ENCODE peak calls at places on chromosomes 2 and 18, in eight cellular contexts. O is H1, F is K562, G is A549, U is HepG2, K is ovary, T is transverse colon, S is tibial nerve. E is an unnamed sample.

GRCh38 chr2:25029183-25029554 is 12.7 kb upstream of the EFR3B start:
- DNase-seq in U (no peak), S (no peak), F (no peak), O (no peak), G (no peak), K (no peak), T (no peak), E (no peak)

GRCh38 chr2:24199968-24200590 is 25.2 kb downstream of the FAM228A start:
- DNase-seq in T (no peak), K (no peak), G (no peak), U (no peak), F (no peak), S (no peak), O (no peak), E (no peak)

GRCh38 chr18:68791801-68792200 is 6.1 kb upstream of the CCDC102B start:
- DNase-seq in G (no peak), U (peak), S (no peak), T (no peak), O (no peak), K (no peak), F (no peak), E (no peak)

GRCh38 chr2:147696426-147696825 is 148.4 kb upstream of the ACVR2A start:
- DNase-seq in U (no peak), O (no peak), T (no peak), F (no peak), S (no peak), G (no peak), K (no peak), E (no peak)

GRCh38 chr18:45910405-45911023 is 56.6 kb downstream of the EPG5 start:
- DNase-seq in U (peak), F (peak), S (peak), O (peak), G (peak), T (peak), K (peak), E (no peak)

GRCh38 chr2:66865161-66865560 is 430.2 kb downstream of the MEIS1 start:
- DNase-seq in U (no peak), T (no peak), O (no peak), S (no peak), F (no peak), K (no peak), G (no peak), E (no peak)

GRCh38 chr2:44768438-44769236 is 172.9 kb upstream of the SIX3 start:
- DNase-seq in S (no peak), U (no peak), T (no peak), O (peak), K (no peak), F (no peak), G (no peak), E (no peak)

GRCh38 chr2:232779935-232780334 is 3.6 kb upstream of the KCNJ13 start:
- DNase-seq in G (no peak), T (no peak), O (no peak), K (no peak), S (no peak), U (no peak), F (no peak), E (no peak)

GRCh38 chr2:174007010-174007409 is 41.8 kb upstream of the SP3 start:
- DNase-seq in O (no peak), S (no peak), U (no peak), F (no peak), K (no peak), T (no peak), G (no peak), E (no peak)

GRCh38 chr2:63888490-63889402 is 47.0 kb downstream of the UGP2 start:
- DNase-seq in F (peak), T (peak), U (peak), S (peak), K (peak), G (peak), O (no peak), E (no peak)

GRCh38 chr2:6580982-6581381 is 284.7 kb downstream of the CMPK2 start:
- DNase-seq in S (no peak), T (no peak), U (no peak), K (no peak), O (no peak), G (no peak), F (no peak), E (no peak)

GRCh38 chr2:69428981-69429380 is 8.3 kb downstream of the NFU1 start:
- DNase-seq in K (no peak), T (no peak), G (no peak), F (no peak), U (no peak), O (peak), S (no peak), E (no peak)

GRCh38 chr2:237873382-237873781 is 14.0 kb downstream of the RAMP1 start:
- DNase-seq in O (no peak), K (no peak), U (no peak), S (no peak), F (no peak), T (no peak), G (no peak), E (peak)

GRCh38 chr2:9552491-9553178 is 3.0 kb downstream of the ADAM17 start:
- DNase-seq in K (no peak), S (no peak), G (peak), O (no peak), F (peak), T (no peak), U (no peak), E (no peak)

GRCh38 chr2:217958206-217958888 is 44.4 kb downstream of the TNS1 start:
- DNase-seq in G (no peak), T (no peak), K (peak), S (no peak), F (no peak), O (no peak), U (no peak), E (peak)

GRCh38 chr2:219688560-219689445 is 61.4 kb downstream of the SLC4A3 start:
- DNase-seq in S (no peak), G (no peak), O (no peak), U (peak), T (no peak), F (no peak), K (peak), E (no peak)

GRCh38 chr18:34875150-34875549 is 165.1 kb downstream of the DTNA start:
- DNase-seq in K (no peak), T (no peak), S (no peak), O (no peak), U (no peak), G (no peak), F (no peak), E (no peak)

GRCh38 chr2:145323512-145323911 is 803.6 kb upstream of the ZEB2 start:
- DNase-seq in S (no peak), O (no peak), T (no peak), F (no peak), K (no peak), U (no peak), G (no peak), E (no peak)

GRCh38 chr18:70322928-70323327 is 34.1 kb downstream of the SOCS6 start:
- DNase-seq in F (no peak), O (no peak), S (no peak), K (no peak), T (no peak), G (peak), U (peak), E (no peak)

GRCh38 chr2:199316851-199317250 is 140.9 kb downstream of the SATB2 start:
- DNase-seq in T (peak), U (no peak), O (no peak), K (no peak), F (no peak), S (no peak), G (no peak), E (no peak)

GRCh38 chr2:174013310-174013751 is 48.2 kb upstream of the SP3 start:
- DNase-seq in T (no peak), F (no peak), K (peak), G (no peak), O (no peak), U (no peak), S (peak), E (peak)

GRCh38 chr18:11309172-11309571 is 159.8 kb upstream of the PIEZO2 start:
- DNase-seq in G (no peak), K (no peak), T (no peak), O (no peak), U (peak), S (no peak), F (no peak), E (no peak)

GRCh38 chr2:174573621-174574081 is 24.0 kb downstream of the WIPF1 start:
- DNase-seq in O (no peak), T (no peak), S (no peak), U (no peak), G (no peak), F (no peak), K (no peak), E (no peak)

GRCh38 chr2:85780316-85781092 is 26.7 kb downstream of the ATOH8 start:
- DNase-seq in K (no peak), F (no peak), S (no peak), U (no peak), T (no peak), O (no peak), G (no peak), E (peak)

GRCh38 chr18:11577271-11578112 is 31.9 kb upstream of the SLC35G4 start:
- DNase-seq in G (no peak), K (no peak), S (no peak), O (no peak), F (no peak), T (no peak), U (no peak), E (no peak)

GRCh38 chr18:31657823-31658669 is 26.3 kb downstream of the B4GALT6 start:
- DNase-seq in S (no peak), G (no peak), T (no peak), F (no peak), K (no peak), O (no peak), U (no peak), E (no peak)

GRCh38 chr2:9488583-9489547 is 14.5 kb downstream of the IAH1 start:
- DNase-seq in U (no peak), G (no peak), K (no peak), F (no peak), O (no peak), T (no peak), S (no peak), E (no peak)

GRCh38 chr2:241067501-241068135 is 34.5 kb downstream of the MTERF4 start:
- DNase-seq in O (no peak), K (no peak), G (no peak), F (no peak), T (no peak), U (no peak), S (no peak), E (peak)

GRCh38 chr2:102122909-102123308 is 19.6 kb upstream of the IL1R1 start:
- DNase-seq in S (no peak), G (no peak), T (no peak), O (no peak), K (no peak), U (no peak), F (no peak), E (no peak)

GRCh38 chr2:102129956-102130650 is 12.4 kb upstream of the IL1R1 start:
- DNase-seq in T (no peak), O (no peak), K (no peak), F (no peak), S (no peak), U (no peak), G (no peak), E (no peak)

GRCh38 chr2:102129082-102129481 is 13.5 kb upstream of the IL1R1 start:
- DNase-seq in O (no peak), S (no peak), U (no peak), F (no peak), K (no peak), T (no peak), G (no peak), E (no peak)

GRCh38 chr2:102126660-102127059 is 15.9 kb upstream of the IL1R1 start:
- DNase-seq in T (no peak), O (no peak), S (no peak), K (no peak), U (no peak), G (no peak), F (no peak), E (no peak)

GRCh38 chr2:102126169-102126568 is 16.4 kb upstream of the IL1R1 start:
- DNase-seq in T (no peak), O (no peak), F (no peak), U (no peak), K (no peak), G (no peak), S (no peak), E (no peak)
- H3K27ac ChIP-seq in T (no peak), O (no peak), F (no peak), U (no peak), K (no peak), G (no peak), S (no peak), E (no peak)

GRCh38 chr2:99863236-99863913 is 279.0 kb downstream of the AFF3 start:
- DNase-seq in F (no peak), G (no peak), O (no peak), T (no peak), K (no peak), S (no peak), U (no peak), E (no peak)
- TF ChIP-seq EP300 in F (no peak), G (no peak), O (no peak), T (no peak), K (no peak), S (no peak), U (no peak), E (no peak)

GRCh38 chr2:53314718-53315117 is 452.9 kb upstream of the CHAC2 start:
- DNase-seq in F (no peak), K (no peak), T (no peak), G (no peak), O (no peak), S (no peak), U (no peak), E (no peak)

GRCh38 chr2:53315170-53315569 is 452.4 kb upstream of the CHAC2 start:
- DNase-seq in K (no peak), T (no peak), U (no peak), S (no peak), F (no peak), O (no peak), G (no peak), E (no peak)

GRCh38 chr2:53312181-53312580 is 455.4 kb upstream of the CHAC2 start:
- DNase-seq in K (no peak), T (no peak), G (no peak), U (no peak), S (no peak), O (no peak), F (no peak), E (no peak)

GRCh38 chr2:53317863-53318262 is 449.7 kb upstream of the CHAC2 start:
- DNase-seq in S (no peak), K (no peak), U (no peak), T (no peak), O (no peak), G (no peak), F (no peak), E (no peak)

DNA sequence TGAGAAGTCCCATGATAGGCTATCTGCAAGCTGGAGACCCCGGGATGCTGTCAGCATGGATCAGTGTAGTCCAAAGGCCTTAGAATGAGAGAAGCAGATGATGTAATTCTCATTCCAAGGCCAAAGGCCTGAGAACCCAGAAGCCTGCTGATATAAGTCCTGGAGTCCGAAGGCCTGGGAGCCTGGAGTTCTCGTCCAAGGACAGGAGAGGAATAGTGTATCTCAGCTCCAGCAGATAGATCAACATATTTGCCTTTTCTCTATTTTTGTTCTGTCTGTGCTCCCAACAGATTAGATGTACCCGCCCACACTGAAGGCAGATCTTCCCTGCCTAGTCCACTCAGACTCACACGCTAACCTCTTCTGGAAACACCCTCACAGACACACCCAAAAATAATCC is 454.9 kb upstream of the CHAC2 start:
- DNase-seq in G (no peak), K (no peak), T (no peak), U (no peak), O (no peak), S (no peak), F (no peak), E (no peak)
- H3K27ac ChIP-seq in G (no peak), K (no peak), T (no peak), U (no peak), O (no peak), S (no peak), F (no peak), E (no peak)

DNA sequence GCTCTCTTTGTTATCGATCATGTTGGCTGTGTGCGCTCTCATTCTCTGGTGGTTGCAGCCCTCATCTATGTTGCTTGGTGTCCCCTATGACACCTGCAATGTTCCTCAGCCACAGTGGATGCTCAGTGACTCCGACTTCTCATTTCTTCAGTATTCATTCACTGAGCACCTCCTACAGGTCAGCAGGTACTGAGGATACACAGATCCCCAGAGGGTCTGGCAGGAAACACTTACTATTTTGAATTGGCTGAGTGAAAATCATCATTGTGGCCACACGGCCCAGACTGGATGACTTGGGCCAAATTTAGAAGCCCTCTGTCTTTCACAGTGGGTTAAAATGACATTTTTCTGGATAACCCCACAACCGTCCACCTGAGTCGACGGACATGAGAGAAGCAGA is 32.1 kb downstream of the EN1 start:
- DNase-seq in T (no peak), O (no peak), F (no peak), S (no peak), G (no peak), K (no peak), U (no peak), E (no peak)
- TF ChIP-seq EP300 in T (no peak), O (no peak), F (no peak), S (no peak), G (no peak), K (no peak), U (no peak), E (no peak)

GRCh38 chr18:76564117-76564516 is 69.1 kb upstream of the ZNF516 start:
- DNase-seq in F (no peak), U (no peak), G (no peak), O (peak), S (no peak), K (no peak), T (no peak), E (no peak)
- H3K27ac ChIP-seq in F (no peak), U (no peak), G (peak), O (no peak), S (peak), K (peak), T (peak), E (peak)

GRCh38 chr2:98477036-98477435 is 32.4 kb downstream of the INPP4A start:
- DNase-seq in K (no peak), T (no peak), O (no peak), G (no peak), S (no peak), U (no peak), F (no peak), E (peak)
- TF ChIP-seq EP300 in K (no peak), T (no peak), O (no peak), G (no peak), S (no peak), U (no peak), F (no peak), E (no peak)

DNA sequence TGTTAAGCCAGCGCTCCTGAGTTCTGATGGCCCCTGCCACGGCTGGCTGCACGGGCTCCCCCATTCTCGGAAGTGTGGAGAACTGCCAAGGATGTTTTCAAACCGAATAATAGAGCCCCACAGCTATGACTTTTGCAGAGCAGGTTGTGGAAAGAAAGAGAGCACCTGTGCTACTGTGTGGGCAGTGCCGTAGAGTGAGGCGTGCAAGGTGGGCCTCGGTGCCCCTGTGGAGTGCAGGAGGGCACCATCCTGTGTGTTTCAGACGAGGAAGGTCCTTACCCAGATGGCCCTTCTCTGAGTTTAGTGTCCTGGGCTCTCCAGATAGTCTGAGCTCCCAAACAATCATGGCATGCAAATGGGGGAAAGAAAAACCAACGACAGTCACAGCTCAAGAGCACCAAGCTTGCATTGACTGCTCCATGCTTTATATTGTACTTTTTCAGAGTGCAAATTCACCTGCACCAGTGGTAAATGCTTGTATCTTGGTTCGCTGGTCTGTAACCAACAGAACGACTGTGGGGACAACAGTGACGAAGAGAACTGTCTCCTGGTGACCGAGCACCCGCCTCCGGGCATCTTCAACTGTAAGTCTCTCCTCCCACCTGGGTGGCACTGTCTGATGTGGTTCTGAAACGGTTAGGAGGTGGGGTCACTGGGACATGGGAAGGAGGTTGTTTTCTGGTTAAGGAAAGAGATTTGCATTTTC is 219.4 kb downstream of the LDLRAD4 start:
- DNase-seq in T (peak), K (no peak), O (no peak), U (no peak), F (no peak), S (no peak), G (no peak), E (peak)
- H3K27ac ChIP-seq in T (no peak), K (no peak), O (no peak), U (no peak), F (no peak), S (no peak), G (no peak), E (no peak)

DNA sequence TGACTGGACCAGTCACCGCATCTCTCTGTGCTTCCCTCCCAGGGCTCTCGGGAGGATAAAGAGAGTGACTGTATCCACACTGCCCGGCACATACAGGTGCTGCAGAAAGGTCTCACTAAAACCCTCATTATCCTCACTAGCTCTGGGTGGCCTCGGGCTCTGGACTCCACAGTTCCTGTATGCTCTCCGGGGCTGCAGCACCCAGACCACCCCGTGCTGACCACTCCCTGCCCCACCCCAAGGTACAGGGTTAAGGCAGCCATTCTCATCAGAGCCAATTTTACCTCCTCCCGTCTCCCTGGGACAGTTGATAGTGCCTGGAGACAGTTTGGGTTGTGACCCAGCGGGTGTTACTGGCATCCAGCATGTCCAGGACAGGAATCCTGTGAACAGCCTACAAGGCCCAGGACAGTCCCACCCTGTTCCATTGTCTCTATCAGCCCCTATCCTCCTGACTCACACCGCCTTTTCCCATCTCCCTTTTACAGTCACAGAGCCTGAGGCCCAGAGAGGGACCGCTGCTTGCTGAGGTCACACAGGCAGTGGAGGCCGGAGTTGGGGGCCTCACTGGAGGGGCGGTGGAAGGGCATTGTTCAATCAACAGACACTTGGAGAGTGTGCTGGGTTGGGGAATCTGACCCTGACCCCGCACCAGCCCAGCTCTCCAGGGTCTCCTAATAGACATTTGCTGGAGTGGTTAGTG is 1.7 kb downstream of the ZAP70 start:
- DNase-seq in K (no peak), O (no peak), F (no peak), G (no peak), U (no peak), T (no peak), S (no peak), E (peak)
- TF ChIP-seq EP300 in K (no peak), O (no peak), F (no peak), G (no peak), U (no peak), T (no peak), S (no peak), E (no peak)

GRCh38 chr2:29063056-29063455 is 11.3 kb downstream of the PCARE start:
- DNase-seq in K (no peak), U (no peak), O (no peak), T (no peak), S (peak), G (no peak), F (no peak), E (peak)

GRCh38 chr2:29063646-29064372 is 10.5 kb downstream of the PCARE start:
- DNase-seq in S (peak), U (no peak), G (no peak), O (no peak), T (no peak), K (no peak), F (no peak), E (no peak)

GRCh38 chr2:29066271-29066860 is 8.0 kb downstream of the PCARE start:
- DNase-seq in G (no peak), K (no peak), T (no peak), S (peak), F (no peak), U (peak), O (no peak), E (no peak)

GRCh38 chr2:29065479-29065847 is 8.9 kb downstream of the PCARE start:
- DNase-seq in T (no peak), S (no peak), O (no peak), F (no peak), K (no peak), U (no peak), G (no peak), E (no peak)

GRCh38 chr2:29064746-29065478 is 9.4 kb downstream of the PCARE start:
- DNase-seq in G (no peak), S (no peak), K (no peak), T (no peak), O (no peak), F (no peak), U (no peak), E (no peak)
- H3K27ac ChIP-seq in G (peak), S (peak), K (peak), T (peak), O (no peak), F (no peak), U (no peak), E (peak)